ENCODE peak calls at places on chromosomes 12 and 14, in four cellular contexts. G, U, J and E are unnamed samples.

GRCh38 chr12:48925218-48925871 is at the start of gene FKBP11:
- DNase-seq in G (peak; percentile 21), U (peak; percentile 45), J (peak; percentile 71), E (no peak)

GRCh38 chr14:91901449-91902250 is 34.3 kb upstream of the TC2N start:
- DNase-seq in G (no peak), U (peak; percentile 58), J (peak; percentile 69), E (no peak)

GRCh38 chr12:5197127-5197526 is 153.4 kb downstream of the KCNA5 start:
- DNase-seq in G (no peak), U (peak; percentile 20), J (no peak), E (no peak)

GRCh38 chr14:68547305-68548193 is 245.3 kb downstream of the ZFP36L1 start:
- DNase-seq in G (no peak), U (peak; percentile 94), J (no peak), E (peak; percentile 81)

GRCh38 chr12:121423682-121424631 is 24.0 kb downstream of the RNF34 start:
- DNase-seq in G (no peak), U (no peak), J (no peak), E (no peak)

GRCh38 chr14:75335588-75335987 is 57.0 kb downstream of the FOS start:
- DNase-seq in G (no peak), U (no peak), J (no peak), E (no peak)

GRCh38 chr12:3365416-3366385 is 125.3 kb upstream of the PRMT8 start:
- DNase-seq in G (no peak), U (no peak), J (peak; percentile 76), E (no peak)

GRCh38 chr12:111430418-111431353 is 25.0 kb downstream of the SH2B3 start:
- DNase-seq in G (no peak), U (no peak), J (no peak), E (no peak)

GRCh38 chr12:85275359-85275758 is 4.7 kb upstream of the ALX1 start:
- DNase-seq in G (no peak), U (no peak), J (no peak), E (no peak)

GRCh38 chr12:31214626-31215520 is 111.1 kb downstream of the SINHCAF start:
- DNase-seq in G (no peak), U (no peak), J (no peak), E (no peak)

GRCh38 chr14:73472182-73473114 is 14.1 kb upstream of the NUMB start:
- DNase-seq in G (no peak), U (peak; percentile 86), J (no peak), E (no peak)

GRCh38 chr12:129607293-129607692 is 296.5 kb downstream of the TMEM132D start:
- DNase-seq in G (no peak), U (no peak), J (no peak), E (no peak)

GRCh38 chr14:22481546-22481945 is 107.5 kb downstream of the DAD1 start:
- DNase-seq in G (no peak), U (no peak), J (no peak), E (no peak)

GRCh38 chr14:100536721-100537700 is 50.2 kb downstream of the BEGAIN start:
- DNase-seq in G (peak; percentile 13), U (no peak), J (peak; percentile 29), E (peak; percentile 0)

GRCh38 chr12:49131973-49132461 is 822 bp upstream of the TUBA1B start:
- DNase-seq in G (no peak), U (peak; percentile 78), J (no peak), E (no peak)

GRCh38 chr14:102806447-102806846 is 29.2 kb downstream of the TRAF3 start:
- DNase-seq in G (no peak), U (no peak), J (no peak), E (no peak)

GRCh38 chr12:20865873-20866272 is 55.4 kb downstream of the SLCO1B3 start:
- DNase-seq in G (no peak), U (no peak), J (no peak), E (no peak)

DNA sequence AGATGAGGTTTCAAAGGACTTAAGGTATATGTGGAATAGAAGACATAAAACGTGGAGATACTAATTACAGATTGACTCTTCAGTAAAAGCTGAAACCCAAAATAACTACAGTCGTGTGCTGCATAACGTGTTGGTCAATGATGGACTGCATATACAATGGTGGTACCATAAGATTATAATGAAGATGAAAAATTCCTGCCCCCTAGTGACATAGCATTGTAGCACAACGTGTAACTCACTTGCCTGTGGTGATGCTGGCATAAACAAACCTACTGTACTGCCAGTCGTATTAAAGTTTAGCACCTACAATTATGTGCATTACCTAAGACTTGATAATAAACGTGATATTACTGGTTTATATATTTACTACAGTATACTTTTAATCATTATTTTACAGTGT is 150.3 kb downstream of the LRRK2 start:
- DNase-seq in G (no peak), U (no peak), J (no peak), E (no peak)
- TF ChIP-seq CTCF in G (no peak), U (peak; percentile 22), J (no peak), E (no peak)

GRCh38 chr12:110047297-110047940 is 903 bp downstream of the C12orf76 start:
- DNase-seq in G (no peak), U (no peak), J (no peak), E (no peak)
- H3K27ac ChIP-seq in G (peak overlapping the region; percentile 75), U (peak overlapping the region; percentile 85), J (peak overlapping the region; percentile 87), E (no peak overlapping the region)

DNA sequence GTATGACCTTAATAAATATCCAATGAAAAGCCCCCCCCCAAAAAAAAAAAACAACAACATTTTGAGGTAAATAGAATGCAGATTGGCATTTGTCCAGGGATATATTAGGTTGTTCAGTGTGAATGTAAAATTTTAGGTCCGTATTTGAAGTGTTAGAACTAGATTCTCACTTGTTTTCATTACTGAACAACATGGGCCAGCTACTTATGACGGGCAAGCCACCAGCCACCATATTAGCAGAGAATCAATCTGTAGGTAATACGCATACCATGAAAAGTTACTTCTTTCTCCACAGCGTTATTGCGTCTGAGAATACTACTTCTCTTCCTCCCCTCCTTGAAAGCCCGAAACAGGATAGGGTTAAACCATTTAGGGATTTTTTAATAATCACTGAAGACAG is 5.4 kb downstream of the FLRT2 start:
- DNase-seq in G (no peak), U (no peak), J (no peak), E (no peak)
- H3K4me3 ChIP-seq in G (peak overlapping the region; percentile 74), U (peak overlapping the region; percentile 81), J (peak overlapping the region; percentile 55), E (peak overlapping the region; percentile 77)

GRCh38 chr12:86710110-86710509 is 453.9 kb upstream of the MGAT4C start:
- DNase-seq in G (no peak), U (peak; percentile 30), J (no peak), E (no peak)
- TF ChIP-seq CTCF in G (no peak), U (no peak), J (no peak), E (no peak)

GRCh38 chr12:124713436-124714082 is 146.1 kb upstream of the NCOR2 start:
- DNase-seq in G (no peak), U (peak; percentile 85), J (no peak), E (no peak)

GRCh38 chr12:124713041-124713435 is 145.6 kb upstream of the NCOR2 start:
- DNase-seq in G (peak; percentile 42), U (no peak), J (no peak), E (no peak)

GRCh38 chr12:124718052-124718451 is 145.6 kb downstream of the SCARB1 start:
- DNase-seq in G (no peak), U (no peak), J (no peak), E (no peak)

GRCh38 chr12:124716208-124717141 is 147.2 kb downstream of the SCARB1 start:
- DNase-seq in G (no peak), U (no peak), J (no peak), E (no peak)

GRCh38 chr12:124715121-124715990 is 147.9 kb upstream of the NCOR2 start:
- DNase-seq in G (no peak), U (peak; percentile 22), J (no peak), E (no peak)
- H3K27ac ChIP-seq in G (no peak overlapping the region), U (no peak overlapping the region), J (no peak overlapping the region), E (no peak overlapping the region)